ENCODE peak calls at places on chromosomes 4 and X, in nine cellular contexts. One of them, this sample, is unnamed.

GRCh38 chr4:178086324-178086723 is 644.1 kb upstream of the AGA start:
- DNase-seq in SK-N-SH: no peak
- DNase-seq in H1: no peak
- DNase-seq in HepG2: peak
- DNase-seq in GM12878: no peak
- DNase-seq in WTC11: peak
- DNase-seq in HCT116: peak
- DNase-seq in endothelial cell of umbilical vein: no peak
- DNase-seq in NB4: no peak
- DNase-seq in this sample: peak

GRCh38 chr4:75922588-75922987 is 18.2 kb downstream of the NAAA start:
- DNase-seq in SK-N-SH: no peak
- DNase-seq in H1: no peak
- DNase-seq in HepG2: no peak
- DNase-seq in GM12878: no peak
- DNase-seq in WTC11: no peak
- DNase-seq in HCT116: no peak
- DNase-seq in endothelial cell of umbilical vein: no peak
- DNase-seq in NB4: no peak
- DNase-seq in this sample: no peak

GRCh38 chr4:164116286-164116685 is 621.8 kb downstream of the TMA16 start:
- DNase-seq in SK-N-SH: no peak
- DNase-seq in H1: no peak
- DNase-seq in HepG2: no peak
- DNase-seq in GM12878: no peak
- DNase-seq in WTC11: no peak
- DNase-seq in HCT116: no peak
- DNase-seq in endothelial cell of umbilical vein: no peak
- DNase-seq in NB4: no peak
- DNase-seq in this sample: no peak

GRCh38 chr4:80265571-80266266 is 745 bp upstream of the FGF5 start:
- DNase-seq in SK-N-SH: peak
- DNase-seq in H1: no peak
- DNase-seq in HepG2: no peak
- DNase-seq in GM12878: no peak
- DNase-seq in WTC11: no peak
- DNase-seq in HCT116: no peak
- DNase-seq in endothelial cell of umbilical vein: peak
- DNase-seq in NB4: peak
- DNase-seq in this sample: no peak

GRCh38 chrX:154051210-154051810 is 31.6 kb upstream of the IRAK1 start:
- DNase-seq in SK-N-SH: peak
- DNase-seq in H1: peak
- DNase-seq in HepG2: peak
- DNase-seq in GM12878: no peak
- DNase-seq in WTC11: peak
- DNase-seq in HCT116: peak
- DNase-seq in endothelial cell of umbilical vein: peak
- DNase-seq in NB4: peak
- DNase-seq in this sample: peak

GRCh38 chr4:93749351-93749761 is 79.2 kb upstream of the ATOH1 start:
- DNase-seq in SK-N-SH: no peak
- DNase-seq in H1: no peak
- DNase-seq in HepG2: no peak
- DNase-seq in GM12878: peak
- DNase-seq in WTC11: no peak
- DNase-seq in HCT116: no peak
- DNase-seq in endothelial cell of umbilical vein: no peak
- DNase-seq in NB4: no peak
- DNase-seq in this sample: no peak

GRCh38 chr4:186304816-186305520 is 39.0 kb downstream of the F11 start:
- DNase-seq in SK-N-SH: no peak
- DNase-seq in H1: no peak
- DNase-seq in HepG2: no peak
- DNase-seq in GM12878: no peak
- DNase-seq in WTC11: no peak
- DNase-seq in HCT116: no peak
- DNase-seq in endothelial cell of umbilical vein: no peak
- DNase-seq in NB4: no peak
- DNase-seq in this sample: no peak

GRCh38 chr4:107247738-107248137 is 211.6 kb upstream of the DKK2 start:
- DNase-seq in SK-N-SH: no peak
- DNase-seq in H1: no peak
- DNase-seq in HepG2: no peak
- DNase-seq in GM12878: no peak
- DNase-seq in WTC11: no peak
- DNase-seq in HCT116: no peak
- DNase-seq in endothelial cell of umbilical vein: no peak
- DNase-seq in NB4: no peak
- DNase-seq in this sample: no peak

GRCh38 chrX:1610166-1610565 is 4.7 kb upstream of the ASMT start:
- DNase-seq in SK-N-SH: no peak
- DNase-seq in H1: no peak
- DNase-seq in HepG2: no peak
- DNase-seq in GM12878: no peak
- DNase-seq in WTC11: no peak
- DNase-seq in HCT116: no peak
- DNase-seq in endothelial cell of umbilical vein: no peak
- DNase-seq in NB4: peak
- DNase-seq in this sample: no peak

GRCh38 chr4:65668201-65669007 is 1.9 kb downstream of the EPHA5 start:
- DNase-seq in SK-N-SH: peak
- DNase-seq in H1: peak
- DNase-seq in HepG2: no peak
- DNase-seq in GM12878: no peak
- DNase-seq in WTC11: peak
- DNase-seq in HCT116: no peak
- DNase-seq in endothelial cell of umbilical vein: no peak
- DNase-seq in NB4: no peak
- DNase-seq in this sample: no peak

GRCh38 chrX:155864655-155865054 is 16.5 kb upstream of the VAMP7 start:
- DNase-seq in SK-N-SH: peak
- DNase-seq in H1: no peak
- DNase-seq in HepG2: peak
- DNase-seq in GM12878: no peak
- DNase-seq in WTC11: no peak
- DNase-seq in HCT116: no peak
- DNase-seq in endothelial cell of umbilical vein: no peak
- DNase-seq in NB4: peak
- DNase-seq in this sample: no peak

GRCh38 chr4:130395871-130396270 is 1299.9 kb downstream of the C4orf33 start:
- DNase-seq in SK-N-SH: no peak
- DNase-seq in H1: no peak
- DNase-seq in HepG2: no peak
- DNase-seq in GM12878: no peak
- DNase-seq in WTC11: no peak
- DNase-seq in HCT116: no peak
- DNase-seq in endothelial cell of umbilical vein: peak
- DNase-seq in NB4: no peak
- DNase-seq in this sample: no peak

GRCh38 chr4:124980276-124980752 is 267.8 kb upstream of the ANKRD50 start:
- DNase-seq in SK-N-SH: no peak
- DNase-seq in H1: no peak
- DNase-seq in HepG2: no peak
- DNase-seq in GM12878: no peak
- DNase-seq in WTC11: no peak
- DNase-seq in HCT116: no peak
- DNase-seq in endothelial cell of umbilical vein: no peak
- DNase-seq in NB4: no peak
- DNase-seq in this sample: no peak

GRCh38 chrX:66731398-66731797 is 92.5 kb upstream of the EDA2R start:
- DNase-seq in SK-N-SH: peak
- DNase-seq in H1: no peak
- DNase-seq in HepG2: peak
- DNase-seq in GM12878: peak
- DNase-seq in WTC11: no peak
- DNase-seq in HCT116: no peak
- DNase-seq in endothelial cell of umbilical vein: peak
- DNase-seq in NB4: peak
- DNase-seq in this sample: peak

GRCh38 chrX:130994671-130995070 is 63.5 kb upstream of the ARHGAP36 start:
- DNase-seq in SK-N-SH: peak
- DNase-seq in H1: peak
- DNase-seq in HepG2: no peak
- DNase-seq in GM12878: no peak
- DNase-seq in WTC11: peak
- DNase-seq in HCT116: no peak
- DNase-seq in endothelial cell of umbilical vein: peak
- DNase-seq in NB4: peak
- DNase-seq in this sample: peak

GRCh38 chr4:56050584-56050983 is 101.8 kb downstream of the CEP135 start:
- DNase-seq in SK-N-SH: no peak
- DNase-seq in H1: no peak
- DNase-seq in HepG2: no peak
- DNase-seq in GM12878: no peak
- DNase-seq in WTC11: no peak
- DNase-seq in HCT116: no peak
- DNase-seq in endothelial cell of umbilical vein: no peak
- DNase-seq in NB4: peak
- DNase-seq in this sample: no peak

GRCh38 chr4:56051710-56052075 is 102.9 kb downstream of the CEP135 start:
- DNase-seq in SK-N-SH: no peak
- DNase-seq in H1: no peak
- DNase-seq in HepG2: no peak
- DNase-seq in GM12878: no peak
- DNase-seq in WTC11: no peak
- DNase-seq in HCT116: no peak
- DNase-seq in endothelial cell of umbilical vein: no peak
- DNase-seq in NB4: no peak
- DNase-seq in this sample: no peak

GRCh38 chr4:56051049-56051709 is 102.4 kb downstream of the CEP135 start:
- DNase-seq in SK-N-SH: peak
- DNase-seq in H1: no peak
- DNase-seq in HepG2: no peak
- DNase-seq in GM12878: no peak
- DNase-seq in WTC11: no peak
- DNase-seq in HCT116: no peak
- DNase-seq in endothelial cell of umbilical vein: no peak
- DNase-seq in NB4: no peak
- DNase-seq in this sample: no peak

GRCh38 chr4:56049428-56050212 is 100.9 kb downstream of the CEP135 start:
- DNase-seq in SK-N-SH: peak
- DNase-seq in H1: peak
- DNase-seq in HepG2: no peak
- DNase-seq in GM12878: no peak
- DNase-seq in WTC11: peak
- DNase-seq in HCT116: peak
- DNase-seq in endothelial cell of umbilical vein: peak
- DNase-seq in NB4: peak
- DNase-seq in this sample: no peak

DNA sequence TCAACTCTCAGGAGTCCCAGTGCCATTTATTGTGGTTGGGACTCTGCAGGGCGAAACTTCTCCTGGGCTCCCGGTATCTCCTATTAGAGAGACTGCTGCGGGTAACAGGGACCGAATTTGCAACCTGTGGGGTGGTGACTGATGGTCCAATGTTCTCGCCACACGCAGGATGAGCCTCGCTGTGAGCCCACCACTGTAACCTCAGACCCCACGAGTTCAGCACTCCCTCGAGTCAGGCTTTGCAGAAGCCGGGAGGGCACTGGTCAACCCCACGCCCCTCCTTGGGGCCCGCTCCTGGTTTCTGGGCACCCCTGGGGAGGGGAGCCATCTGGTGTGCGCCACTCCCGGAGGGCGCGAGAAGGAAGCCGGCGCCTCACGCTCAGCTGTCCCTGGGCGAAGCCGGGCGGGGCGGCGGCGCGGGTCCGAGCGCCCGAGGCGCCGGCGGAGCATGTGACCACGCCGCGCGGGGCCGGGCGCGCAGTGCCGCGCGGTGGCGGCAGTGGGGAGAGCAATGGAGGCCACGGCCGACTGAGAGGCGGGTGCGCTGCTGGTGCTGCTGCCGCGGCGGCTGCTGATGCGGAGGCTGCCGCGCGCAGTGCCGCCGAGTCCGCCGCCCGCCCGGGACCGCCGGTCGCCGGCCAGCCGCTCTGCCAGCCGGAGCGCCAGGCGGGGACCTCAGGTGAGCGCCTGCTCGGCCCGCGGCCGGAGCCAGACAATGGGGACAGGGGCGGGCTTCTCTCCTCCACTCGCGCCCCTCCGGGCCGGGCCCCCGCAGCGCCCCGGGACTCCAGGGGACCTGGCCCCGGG is 100.1 kb downstream of the CEP135 start:
- DNase-seq in SK-N-SH: peak
- DNase-seq in H1: peak
- DNase-seq in HepG2: no peak
- DNase-seq in GM12878: peak
- DNase-seq in WTC11: peak
- DNase-seq in HCT116: peak
- DNase-seq in endothelial cell of umbilical vein: peak
- DNase-seq in NB4: peak
- DNase-seq in this sample: peak
- TF ChIP-seq MAX in SK-N-SH: peak
- TF ChIP-seq MAX in H1: peak
- TF ChIP-seq MAX in HepG2: peak
- TF ChIP-seq MAX in GM12878: no peak
- TF ChIP-seq MAX in WTC11: no peak
- TF ChIP-seq MAX in HCT116: peak
- TF ChIP-seq MAX in endothelial cell of umbilical vein: no peak
- TF ChIP-seq MAX in NB4: peak
- TF ChIP-seq MAX in this sample: peak

GRCh38 chrX:71604141-71604540 is 14.2 kb downstream of the CXCR3 start:
- DNase-seq in SK-N-SH: no peak
- DNase-seq in H1: no peak
- DNase-seq in HepG2: no peak
- DNase-seq in GM12878: no peak
- DNase-seq in WTC11: no peak
- DNase-seq in HCT116: no peak
- DNase-seq in endothelial cell of umbilical vein: no peak
- DNase-seq in NB4: no peak
- DNase-seq in this sample: no peak
- TF ChIP-seq MAX in SK-N-SH: no peak
- TF ChIP-seq MAX in H1: no peak
- TF ChIP-seq MAX in HepG2: no peak
- TF ChIP-seq MAX in GM12878: no peak
- TF ChIP-seq MAX in WTC11: no peak
- TF ChIP-seq MAX in HCT116: no peak
- TF ChIP-seq MAX in endothelial cell of umbilical vein: no peak
- TF ChIP-seq MAX in NB4: no peak
- TF ChIP-seq MAX in this sample: no peak

GRCh38 chr4:115841873-115842272 is 728.5 kb upstream of the NDST4 start:
- DNase-seq in SK-N-SH: no peak
- DNase-seq in H1: no peak
- DNase-seq in HepG2: no peak
- DNase-seq in GM12878: no peak
- DNase-seq in WTC11: no peak
- DNase-seq in HCT116: no peak
- DNase-seq in endothelial cell of umbilical vein: no peak
- DNase-seq in NB4: no peak
- DNase-seq in this sample: no peak
- TF ChIP-seq MAX in SK-N-SH: no peak
- TF ChIP-seq MAX in H1: no peak
- TF ChIP-seq MAX in HepG2: no peak
- TF ChIP-seq MAX in GM12878: no peak
- TF ChIP-seq MAX in WTC11: no peak
- TF ChIP-seq MAX in HCT116: no peak
- TF ChIP-seq MAX in endothelial cell of umbilical vein: no peak
- TF ChIP-seq MAX in NB4: no peak
- TF ChIP-seq MAX in this sample: no peak

DNA sequence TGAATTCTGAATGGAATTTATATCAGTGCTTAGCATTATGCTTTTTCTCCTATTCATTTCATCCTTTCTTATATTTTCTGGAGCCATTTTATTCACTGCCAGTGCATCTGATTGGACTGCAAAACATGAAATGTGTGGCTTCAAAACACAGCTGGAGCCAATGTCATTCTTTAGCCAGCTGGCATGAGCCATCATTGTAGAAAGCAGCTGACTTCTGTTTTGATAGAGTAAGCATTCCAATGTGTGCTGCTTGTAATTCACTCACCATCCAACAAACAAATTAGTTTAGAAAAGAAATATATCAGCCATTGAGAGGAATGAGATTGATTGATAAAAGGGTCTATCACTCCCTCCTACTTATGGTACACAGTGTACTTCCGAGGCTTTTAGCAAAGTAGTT is 2616.0 kb downstream of the ARAP2 start:
- DNase-seq in SK-N-SH: no peak
- DNase-seq in H1: no peak
- DNase-seq in HepG2: no peak
- DNase-seq in GM12878: no peak
- DNase-seq in WTC11: no peak
- DNase-seq in HCT116: no peak
- DNase-seq in endothelial cell of umbilical vein: no peak
- DNase-seq in NB4: no peak
- DNase-seq in this sample: no peak
- TF ChIP-seq MAX in SK-N-SH: no peak
- TF ChIP-seq MAX in H1: no peak
- TF ChIP-seq MAX in HepG2: no peak
- TF ChIP-seq MAX in GM12878: no peak
- TF ChIP-seq MAX in WTC11: no peak
- TF ChIP-seq MAX in HCT116: no peak
- TF ChIP-seq MAX in endothelial cell of umbilical vein: no peak
- TF ChIP-seq MAX in NB4: no peak
- TF ChIP-seq MAX in this sample: no peak